ENCODE peak calls at places on chromosomes 1 and 21, in six cellular contexts. One of them, this sample, is unnamed.

GRCh38 chr1:6497215-6497866 is 5.9 kb upstream of the PLEKHG5 start:
- DNase-seq in K562: peak
- DNase-seq in stimulated activated CD8-positive, alpha-beta memory T cell treated with anti-CD3 and anti-CD28 coated beads, Interleukin-4, amount 100 ng/mL, for 24 hours: peak
- DNase-seq in activated CD8-positive, alpha-beta memory T cell treated with anti-CD3 and anti-CD28 coated beads for 48 hours: no peak
- DNase-seq in foreskin fibroblast: no peak
- DNase-seq in activated T-helper 1 cell treated with anti-CD3 and anti-CD28 coated beads, Interleukin-2, amount 50 U/mL, for 16 hours: peak
- DNase-seq in this sample: peak

GRCh38 chr1:55981015-55981635 is 598.2 kb downstream of the PLPP3 start:
- DNase-seq in K562: no peak
- DNase-seq in stimulated activated CD8-positive, alpha-beta memory T cell treated with anti-CD3 and anti-CD28 coated beads, Interleukin-4, amount 100 ng/mL, for 24 hours: no peak
- DNase-seq in activated CD8-positive, alpha-beta memory T cell treated with anti-CD3 and anti-CD28 coated beads for 48 hours: no peak
- DNase-seq in foreskin fibroblast: no peak
- DNase-seq in activated T-helper 1 cell treated with anti-CD3 and anti-CD28 coated beads, Interleukin-2, amount 50 U/mL, for 16 hours: no peak
- DNase-seq in this sample: no peak

GRCh38 chr1:80799457-80799856 is 1001.3 kb upstream of the ADGRL2 start:
- DNase-seq in K562: no peak
- DNase-seq in stimulated activated CD8-positive, alpha-beta memory T cell treated with anti-CD3 and anti-CD28 coated beads, Interleukin-4, amount 100 ng/mL, for 24 hours: no peak
- DNase-seq in activated CD8-positive, alpha-beta memory T cell treated with anti-CD3 and anti-CD28 coated beads for 48 hours: no peak
- DNase-seq in foreskin fibroblast: no peak
- DNase-seq in activated T-helper 1 cell treated with anti-CD3 and anti-CD28 coated beads, Interleukin-2, amount 50 U/mL, for 16 hours: no peak
- DNase-seq in this sample: no peak

GRCh38 chr1:181062800-181063428 is 25.6 kb upstream of the IER5 start:
- DNase-seq in K562: no peak
- DNase-seq in stimulated activated CD8-positive, alpha-beta memory T cell treated with anti-CD3 and anti-CD28 coated beads, Interleukin-4, amount 100 ng/mL, for 24 hours: peak
- DNase-seq in activated CD8-positive, alpha-beta memory T cell treated with anti-CD3 and anti-CD28 coated beads for 48 hours: no peak
- DNase-seq in foreskin fibroblast: peak
- DNase-seq in activated T-helper 1 cell treated with anti-CD3 and anti-CD28 coated beads, Interleukin-2, amount 50 U/mL, for 16 hours: peak
- DNase-seq in this sample: peak

GRCh38 chr1:1796466-1796865 is 18.2 kb upstream of the NADK start:
- DNase-seq in K562: no peak
- DNase-seq in stimulated activated CD8-positive, alpha-beta memory T cell treated with anti-CD3 and anti-CD28 coated beads, Interleukin-4, amount 100 ng/mL, for 24 hours: no peak
- DNase-seq in activated CD8-positive, alpha-beta memory T cell treated with anti-CD3 and anti-CD28 coated beads for 48 hours: no peak
- DNase-seq in foreskin fibroblast: no peak
- DNase-seq in activated T-helper 1 cell treated with anti-CD3 and anti-CD28 coated beads, Interleukin-2, amount 50 U/mL, for 16 hours: no peak
- DNase-seq in this sample: no peak

GRCh38 chr1:32353886-32354570 is 8.3 kb downstream of the FAM229A start:
- DNase-seq in K562: no peak
- DNase-seq in stimulated activated CD8-positive, alpha-beta memory T cell treated with anti-CD3 and anti-CD28 coated beads, Interleukin-4, amount 100 ng/mL, for 24 hours: no peak
- DNase-seq in activated CD8-positive, alpha-beta memory T cell treated with anti-CD3 and anti-CD28 coated beads for 48 hours: no peak
- DNase-seq in foreskin fibroblast: peak
- DNase-seq in activated T-helper 1 cell treated with anti-CD3 and anti-CD28 coated beads, Interleukin-2, amount 50 U/mL, for 16 hours: no peak
- DNase-seq in this sample: no peak

GRCh38 chr1:64524614-64525013 is 54.7 kb downstream of the CACHD1 start:
- DNase-seq in K562: no peak
- DNase-seq in stimulated activated CD8-positive, alpha-beta memory T cell treated with anti-CD3 and anti-CD28 coated beads, Interleukin-4, amount 100 ng/mL, for 24 hours: no peak
- DNase-seq in activated CD8-positive, alpha-beta memory T cell treated with anti-CD3 and anti-CD28 coated beads for 48 hours: no peak
- DNase-seq in foreskin fibroblast: no peak
- DNase-seq in activated T-helper 1 cell treated with anti-CD3 and anti-CD28 coated beads, Interleukin-2, amount 50 U/mL, for 16 hours: no peak
- DNase-seq in this sample: no peak

GRCh38 chr1:61539720-61540462 is 185.1 kb downstream of the TM2D1 start:
- DNase-seq in K562: no peak
- DNase-seq in stimulated activated CD8-positive, alpha-beta memory T cell treated with anti-CD3 and anti-CD28 coated beads, Interleukin-4, amount 100 ng/mL, for 24 hours: no peak
- DNase-seq in activated CD8-positive, alpha-beta memory T cell treated with anti-CD3 and anti-CD28 coated beads for 48 hours: no peak
- DNase-seq in foreskin fibroblast: peak
- DNase-seq in activated T-helper 1 cell treated with anti-CD3 and anti-CD28 coated beads, Interleukin-2, amount 50 U/mL, for 16 hours: no peak
- DNase-seq in this sample: peak

GRCh38 chr21:45494135-45494850 is 47.9 kb downstream of the SLC19A1 start:
- DNase-seq in K562: no peak
- DNase-seq in stimulated activated CD8-positive, alpha-beta memory T cell treated with anti-CD3 and anti-CD28 coated beads, Interleukin-4, amount 100 ng/mL, for 24 hours: no peak
- DNase-seq in activated CD8-positive, alpha-beta memory T cell treated with anti-CD3 and anti-CD28 coated beads for 48 hours: no peak
- DNase-seq in foreskin fibroblast: no peak
- DNase-seq in activated T-helper 1 cell treated with anti-CD3 and anti-CD28 coated beads, Interleukin-2, amount 50 U/mL, for 16 hours: no peak
- DNase-seq in this sample: no peak

GRCh38 chr1:10068605-10069294 is 36.0 kb downstream of the UBE4B start:
- DNase-seq in K562: no peak
- DNase-seq in stimulated activated CD8-positive, alpha-beta memory T cell treated with anti-CD3 and anti-CD28 coated beads, Interleukin-4, amount 100 ng/mL, for 24 hours: no peak
- DNase-seq in activated CD8-positive, alpha-beta memory T cell treated with anti-CD3 and anti-CD28 coated beads for 48 hours: no peak
- DNase-seq in foreskin fibroblast: no peak
- DNase-seq in activated T-helper 1 cell treated with anti-CD3 and anti-CD28 coated beads, Interleukin-2, amount 50 U/mL, for 16 hours: no peak
- DNase-seq in this sample: no peak

GRCh38 chr1:117675907-117676430 is 70.1 kb downstream of the TENT5C start:
- DNase-seq in K562: no peak
- DNase-seq in stimulated activated CD8-positive, alpha-beta memory T cell treated with anti-CD3 and anti-CD28 coated beads, Interleukin-4, amount 100 ng/mL, for 24 hours: no peak
- DNase-seq in activated CD8-positive, alpha-beta memory T cell treated with anti-CD3 and anti-CD28 coated beads for 48 hours: no peak
- DNase-seq in foreskin fibroblast: no peak
- DNase-seq in activated T-helper 1 cell treated with anti-CD3 and anti-CD28 coated beads, Interleukin-2, amount 50 U/mL, for 16 hours: no peak
- DNase-seq in this sample: no peak

GRCh38 chr1:228058981-228059535 is 23.4 kb upstream of the ARF1 start:
- DNase-seq in K562: no peak
- DNase-seq in stimulated activated CD8-positive, alpha-beta memory T cell treated with anti-CD3 and anti-CD28 coated beads, Interleukin-4, amount 100 ng/mL, for 24 hours: no peak
- DNase-seq in activated CD8-positive, alpha-beta memory T cell treated with anti-CD3 and anti-CD28 coated beads for 48 hours: no peak
- DNase-seq in foreskin fibroblast: no peak
- DNase-seq in activated T-helper 1 cell treated with anti-CD3 and anti-CD28 coated beads, Interleukin-2, amount 50 U/mL, for 16 hours: peak
- DNase-seq in this sample: no peak

GRCh38 chr1:14140800-14141526 is 441.0 kb downstream of the PRDM2 start:
- DNase-seq in K562: no peak
- DNase-seq in stimulated activated CD8-positive, alpha-beta memory T cell treated with anti-CD3 and anti-CD28 coated beads, Interleukin-4, amount 100 ng/mL, for 24 hours: no peak
- DNase-seq in activated CD8-positive, alpha-beta memory T cell treated with anti-CD3 and anti-CD28 coated beads for 48 hours: no peak
- DNase-seq in foreskin fibroblast: no peak
- DNase-seq in activated T-helper 1 cell treated with anti-CD3 and anti-CD28 coated beads, Interleukin-2, amount 50 U/mL, for 16 hours: no peak
- DNase-seq in this sample: no peak

GRCh38 chr1:180539103-180539502 is 19.7 kb upstream of the OVAAL start:
- DNase-seq in K562: no peak
- DNase-seq in stimulated activated CD8-positive, alpha-beta memory T cell treated with anti-CD3 and anti-CD28 coated beads, Interleukin-4, amount 100 ng/mL, for 24 hours: no peak
- DNase-seq in activated CD8-positive, alpha-beta memory T cell treated with anti-CD3 and anti-CD28 coated beads for 48 hours: no peak
- DNase-seq in foreskin fibroblast: no peak
- DNase-seq in activated T-helper 1 cell treated with anti-CD3 and anti-CD28 coated beads, Interleukin-2, amount 50 U/mL, for 16 hours: no peak
- DNase-seq in this sample: no peak

GRCh38 chr1:89261926-89262540 is 10.6 kb downstream of the GBP5 start:
- DNase-seq in K562: no peak
- DNase-seq in stimulated activated CD8-positive, alpha-beta memory T cell treated with anti-CD3 and anti-CD28 coated beads, Interleukin-4, amount 100 ng/mL, for 24 hours: no peak
- DNase-seq in activated CD8-positive, alpha-beta memory T cell treated with anti-CD3 and anti-CD28 coated beads for 48 hours: no peak
- DNase-seq in foreskin fibroblast: no peak
- DNase-seq in activated T-helper 1 cell treated with anti-CD3 and anti-CD28 coated beads, Interleukin-2, amount 50 U/mL, for 16 hours: no peak
- DNase-seq in this sample: no peak

GRCh38 chr1:177796561-177796960 is 173.3 kb downstream of the SEC16B start:
- DNase-seq in K562: no peak
- DNase-seq in stimulated activated CD8-positive, alpha-beta memory T cell treated with anti-CD3 and anti-CD28 coated beads, Interleukin-4, amount 100 ng/mL, for 24 hours: no peak
- DNase-seq in activated CD8-positive, alpha-beta memory T cell treated with anti-CD3 and anti-CD28 coated beads for 48 hours: no peak
- DNase-seq in foreskin fibroblast: no peak
- DNase-seq in activated T-helper 1 cell treated with anti-CD3 and anti-CD28 coated beads, Interleukin-2, amount 50 U/mL, for 16 hours: no peak
- DNase-seq in this sample: no peak

GRCh38 chr1:245512980-245513578 is 358.3 kb downstream of the KIF26B start:
- DNase-seq in K562: peak
- DNase-seq in stimulated activated CD8-positive, alpha-beta memory T cell treated with anti-CD3 and anti-CD28 coated beads, Interleukin-4, amount 100 ng/mL, for 24 hours: no peak
- DNase-seq in activated CD8-positive, alpha-beta memory T cell treated with anti-CD3 and anti-CD28 coated beads for 48 hours: no peak
- DNase-seq in foreskin fibroblast: no peak
- DNase-seq in activated T-helper 1 cell treated with anti-CD3 and anti-CD28 coated beads, Interleukin-2, amount 50 U/mL, for 16 hours: no peak
- DNase-seq in this sample: peak

GRCh38 chr1:109521465-109521951 is 12.0 kb upstream of the AMIGO1 start:
- DNase-seq in K562: no peak
- DNase-seq in stimulated activated CD8-positive, alpha-beta memory T cell treated with anti-CD3 and anti-CD28 coated beads, Interleukin-4, amount 100 ng/mL, for 24 hours: no peak
- DNase-seq in activated CD8-positive, alpha-beta memory T cell treated with anti-CD3 and anti-CD28 coated beads for 48 hours: no peak
- DNase-seq in foreskin fibroblast: no peak
- DNase-seq in activated T-helper 1 cell treated with anti-CD3 and anti-CD28 coated beads, Interleukin-2, amount 50 U/mL, for 16 hours: no peak
- DNase-seq in this sample: no peak

GRCh38 chr1:174425121-174425520 is 22.6 kb upstream of the GPR52 start:
- DNase-seq in K562: no peak
- DNase-seq in stimulated activated CD8-positive, alpha-beta memory T cell treated with anti-CD3 and anti-CD28 coated beads, Interleukin-4, amount 100 ng/mL, for 24 hours: no peak
- DNase-seq in activated CD8-positive, alpha-beta memory T cell treated with anti-CD3 and anti-CD28 coated beads for 48 hours: no peak
- DNase-seq in foreskin fibroblast: no peak
- DNase-seq in activated T-helper 1 cell treated with anti-CD3 and anti-CD28 coated beads, Interleukin-2, amount 50 U/mL, for 16 hours: no peak
- DNase-seq in this sample: no peak